ENCODE peak calls at places on chromosomes 1 and 21, in seven cellular contexts. Z is Peyer's patch; L is right lobe of liver; G is coronary artery; W is CD4-positive, CD25-positive, alpha-beta regulatory T cell; T is pancreas; N is CD8-positive, alpha-beta T cell. Y is an unnamed sample.
A peak's percentile ranks its signal among the peaks of the same experiment; 100 is the strongest.

GRCh38 chr1:116686723-116687368 is 19.3 kb upstream of the IGSF3 start:
- DNase-seq in L (peak; percentile 30), N (no peak), G (no peak), W (no peak), T (no peak), Z (no peak), Y (no peak)

GRCh38 chr1:25500694-25501093 is 42.7 kb upstream of the LDLRAP1 start:
- DNase-seq in W (no peak), N (no peak), G (no peak), Z (no peak), L (no peak), T (no peak), Y (no peak)

GRCh38 chr1:115134231-115134630 is 44.9 kb upstream of the TSPAN2 start:
- DNase-seq in T (no peak), N (no peak), G (no peak), Z (no peak), L (no peak), W (no peak), Y (no peak)

GRCh38 chr1:91402023-91402422 is 2.6 kb downstream of the HFM1 start:
- DNase-seq in L (no peak), Z (no peak), T (no peak), G (no peak), W (peak; percentile 7), N (no peak), Y (no peak)

GRCh38 chr1:109546311-109547109 is 1.9 kb upstream of the GNAI3 start:
- DNase-seq in L (peak; percentile 86), T (peak; percentile 86), Z (peak; percentile 96), N (peak; percentile 73), G (no peak), W (peak; percentile 92), Y (peak; percentile 97)

GRCh38 chr21:45104560-45104959 is 30.2 kb downstream of the ADARB1 start:
- DNase-seq in T (peak; percentile 41), W (no peak), N (no peak), Z (no peak), L (peak; percentile 80), G (no peak), Y (peak; percentile 68)

GRCh38 chr1:89633103-89633744 is at the start of gene LRRC8C:
- DNase-seq in T (peak; percentile 36), N (peak; percentile 37), L (peak; percentile 58), W (peak; percentile 80), Z (peak; percentile 82), G (no peak), Y (peak; percentile 45)

GRCh38 chr1:106571109-106571508 is 485.4 kb upstream of the PRMT6 start:
- DNase-seq in W (no peak), G (no peak), Z (no peak), L (no peak), N (no peak), T (no peak), Y (no peak)

GRCh38 chr1:180580237-180580636 is 21.5 kb downstream of the OVAAL start:
- DNase-seq in N (no peak), L (peak; percentile 74), W (no peak), Z (no peak), T (peak; percentile 83), G (no peak), Y (no peak)

GRCh38 chr1:33433509-33434362 is 2.8 kb upstream of the PHC2 start:
- DNase-seq in N (no peak), Z (peak; percentile 64), W (no peak), T (no peak), L (peak; percentile 24), G (no peak), Y (peak; percentile 54)

GRCh38 chr21:45263534-45263933 is 24.2 kb downstream of the POFUT2 start:
- DNase-seq in G (no peak), W (no peak), L (no peak), T (no peak), Z (no peak), N (no peak), Y (peak; percentile 12)

GRCh38 chr1:227364657-227365056 is 46.4 kb upstream of the CDC42BPA start:
- DNase-seq in G (no peak), W (no peak), Z (no peak), T (no peak), N (no peak), L (no peak), Y (no peak)

GRCh38 chr1:161059293-161059692 is 10.4 kb downstream of the ARHGAP30 start:
- DNase-seq in G (no peak), T (no peak), L (no peak), Z (no peak), N (no peak), W (no peak), Y (no peak)

GRCh38 chr1:175479521-175480342 is 263.7 kb downstream of the TNR start:
- DNase-seq in T (no peak), G (no peak), L (no peak), N (no peak), W (no peak), Z (no peak), Y (no peak)

GRCh38 chr21:33212159-33212851 is 17.4 kb upstream of the IFNAR2 start:
- DNase-seq in T (no peak), W (peak; percentile 75), N (no peak), L (no peak), Z (peak; percentile 71), G (no peak), Y (no peak)

GRCh38 chr1:31943546-31944184 is 5.5 kb upstream of the PTP4A2 start:
- DNase-seq in N (no peak), W (peak; percentile 75), G (no peak), L (no peak), Z (peak; percentile 66), T (no peak), Y (no peak)

GRCh38 chr1:85862456-85862855 is 154.2 kb upstream of the ZNHIT6 start:
- DNase-seq in T (no peak), W (no peak), Z (no peak), G (no peak), L (no peak), N (no peak), Y (no peak)

GRCh38 chr1:82059931-82060330 is 259.2 kb downstream of the ADGRL2 start:
- DNase-seq in Z (no peak), T (no peak), G (no peak), L (no peak), N (no peak), W (no peak), Y (no peak)

GRCh38 chr1:167658574-167659328 is 28.7 kb downstream of the RCSD1 start:
- DNase-seq in N (no peak), G (no peak), Z (no peak), T (no peak), W (no peak), L (no peak), Y (no peak)

GRCh38 chr1:48610628-48611542 is 138.9 kb upstream of the SPATA6 start:
- DNase-seq in G (no peak), Z (no peak), L (no peak), W (no peak), N (no peak), T (peak; percentile 17), Y (no peak)

GRCh38 chr1:10703702-10704101 is 92.7 kb downstream of the CASZ1 start:
- DNase-seq in Z (no peak), W (no peak), T (no peak), G (no peak), L (no peak), N (no peak), Y (no peak)
- H3K27ac ChIP-seq in Z (no peak overlapping the region), W (no peak overlapping the region), T (no peak overlapping the region), G (no peak overlapping the region), L (no peak overlapping the region), N (no peak overlapping the region), Y (no peak overlapping the region)

GRCh38 chr1:183979437-183979836 is 58.1 kb downstream of the COLGALT2 start:
- DNase-seq in G (no peak), L (no peak), N (no peak), W (no peak), T (no peak), Z (no peak), Y (no peak)

GRCh38 chr1:183980951-183981525 is 56.5 kb downstream of the COLGALT2 start:
- DNase-seq in G (no peak), T (no peak), W (no peak), Z (no peak), N (no peak), L (no peak), Y (no peak)

GRCh38 chr1:183986941-183987340 is 50.6 kb downstream of the COLGALT2 start:
- DNase-seq in L (no peak), G (no peak), T (no peak), N (no peak), Z (no peak), W (no peak), Y (no peak)

GRCh38 chr1:183982172-183982963 is 55.2 kb downstream of the COLGALT2 start:
- DNase-seq in L (no peak), Z (no peak), T (no peak), N (no peak), W (no peak), G (no peak), Y (no peak)

GRCh38 chr1:183983371-183984105 is 54.0 kb downstream of the COLGALT2 start:
- DNase-seq in G (no peak), T (no peak), L (no peak), N (no peak), Z (no peak), W (no peak), Y (no peak)
- H3K27ac ChIP-seq in G (no peak overlapping the region), T (no peak overlapping the region), L (no peak overlapping the region), N (no peak overlapping the region), Z (no peak overlapping the region), W (no peak overlapping the region), Y (no peak overlapping the region)

DNA sequence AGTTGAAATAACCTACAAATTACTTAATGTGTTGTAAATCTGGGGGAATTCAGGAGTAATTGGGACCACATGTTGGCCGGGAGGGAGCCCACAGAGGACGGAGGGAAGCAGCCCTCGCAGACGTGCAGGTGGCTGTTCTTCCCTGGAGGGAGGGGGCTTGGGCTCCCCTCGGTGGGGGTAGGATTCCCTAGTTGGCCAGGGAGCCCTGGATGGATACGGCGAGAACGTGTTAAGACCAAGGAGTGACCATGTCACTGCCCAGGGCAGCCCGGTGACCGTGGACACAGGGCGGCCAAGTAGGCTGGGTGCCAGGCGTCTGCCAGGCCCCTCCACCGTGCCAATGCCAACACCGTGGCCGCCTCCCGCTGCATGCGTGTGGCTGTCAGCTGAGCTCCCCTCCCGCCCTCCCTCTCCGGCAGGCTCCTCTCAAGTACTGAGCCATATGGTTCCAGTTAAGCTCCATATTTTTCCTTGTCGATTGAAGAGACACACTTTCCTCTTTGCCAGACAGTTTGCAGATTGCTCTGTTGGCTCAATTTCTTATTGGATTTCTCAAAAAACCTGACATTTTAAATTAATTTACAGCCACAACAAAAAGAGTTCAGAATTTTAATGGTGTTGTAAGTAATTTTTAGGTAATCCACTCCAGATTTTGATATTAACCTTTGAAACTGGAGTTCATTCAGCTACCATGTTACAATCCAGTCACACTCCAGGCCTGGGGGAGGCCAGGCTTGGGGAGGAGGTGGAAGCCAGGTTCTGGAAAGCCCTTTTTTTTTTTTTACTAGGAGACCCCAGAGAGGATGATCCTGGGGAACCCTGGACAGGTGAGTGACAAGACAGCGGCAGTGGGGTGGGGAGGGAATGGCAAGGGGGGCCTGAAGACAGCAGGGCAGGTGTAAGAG is 71.2 kb downstream of the CASZ1 start:
- DNase-seq in Z (no peak), W (no peak), L (peak; percentile 75), G (no peak), T (peak; percentile 85), N (no peak), Y (no peak)
- H3K27ac ChIP-seq in Z (no peak overlapping the region), W (no peak overlapping the region), L (no peak overlapping the region), G (no peak overlapping the region), T (peak overlapping the region; percentile 83), N (no peak overlapping the region), Y (no peak overlapping the region)

GRCh38 chr1:232578681-232579195 is 51.2 kb downstream of the SIPA1L2 start:
- DNase-seq in L (no peak), G (no peak), T (no peak), N (no peak), W (peak; percentile 20), Z (no peak), Y (no peak)
- H3K27ac ChIP-seq in L (no peak overlapping the region), G (no peak overlapping the region), T (no peak overlapping the region), N (no peak overlapping the region), W (no peak overlapping the region), Z (peak overlapping the region; percentile 51), Y (no peak overlapping the region)

Y was measured in colonic mucosa.